ENCODE peak calls at places on chromosomes 4 and X, in five cellular contexts. D, L, Z, R and A are unnamed samples. For H3K9me3, the result is how much of the 10 kb centered on the place peaks cover.

GRCh38 chrX:140354431-140355120 is 150.3 kb downstream of the SOX3 start:
- DNase-seq in Z (no peak), D (no peak), R (no peak), L (no peak), A (no peak)

GRCh38 chrX:135625995-135626394 is 87.4 kb upstream of the CT45A1 start:
- DNase-seq in Z (no peak), R (peak), L (no peak), D (no peak), A (peak)

GRCh38 chr4:138542191-138542771 is 300.1 kb upstream of the SLC7A11 start:
- DNase-seq in Z (no peak), L (no peak), R (no peak), D (no peak), A (no peak)

GRCh38 chrX:71099736-71100135 is 4.1 kb downstream of the FOXO4 start:
- DNase-seq in D (no peak), L (no peak), Z (no peak), R (no peak), A (peak)

GRCh38 chr4:25484243-25484721 is 107.2 kb downstream of the ANAPC4 start:
- DNase-seq in L (no peak), D (no peak), Z (no peak), R (no peak), A (no peak)

GRCh38 chr4:140256335-140256734 is 102.4 kb upstream of the MAML3 start:
- DNase-seq in D (no peak), R (no peak), Z (no peak), L (no peak), A (no peak)

GRCh38 chr4:92182736-92183407 is 120.9 kb upstream of the GRID2 start:
- DNase-seq in D (no peak), Z (peak), L (no peak), R (peak), A (no peak)

GRCh38 chr4:111136438-111136837 is 513.6 kb upstream of the PITX2 start:
- DNase-seq in Z (no peak), L (no peak), R (no peak), D (no peak), A (peak)

GRCh38 chrX:39648548-39649254 is 449.1 kb downstream of the BCOR start:
- DNase-seq in R (no peak), D (no peak), L (no peak), Z (no peak), A (no peak)

GRCh38 chr4:23818097-23818648 is 71.7 kb downstream of the PPARGC1A start:
- DNase-seq in L (no peak), Z (no peak), R (no peak), D (no peak), A (no peak)

GRCh38 chr4:26127851-26128337 is 192.9 kb upstream of the RBPJ start:
- DNase-seq in L (peak), D (no peak), R (no peak), Z (no peak), A (no peak)

GRCh38 chr4:68797618-68798017 is 18.2 kb upstream of the UGT2B10 start:
- DNase-seq in R (no peak), D (no peak), L (no peak), Z (no peak), A (no peak)

GRCh38 chrX:148659481-148659880 is 159.1 kb downstream of the AFF2 start:
- DNase-seq in Z (no peak), R (no peak), D (no peak), L (no peak), A (no peak)

GRCh38 chrX:12648995-12649394 is 142.2 kb upstream of the PRPS2 start:
- DNase-seq in R (no peak), Z (no peak), D (no peak), L (no peak), A (no peak)

GRCh38 chr4:77156912-77157858 is at the start of gene CCNG2:
- DNase-seq in R (peak), Z (peak), L (peak), D (no peak), A (peak)

GRCh38 chrX:126770179-126770578 is 49.4 kb upstream of the PRR32 start:
- DNase-seq in L (no peak), Z (no peak), D (peak), R (peak), A (peak)

GRCh38 chrX:78455901-78456300 is 128.5 kb upstream of the CYSLTR1 start:
- DNase-seq in D (no peak), L (no peak), R (no peak), Z (no peak), A (no peak)

GRCh38 chrX:154804564-154804956 is 725 bp downstream of the MPP1 start:
- DNase-seq in Z (no peak), L (no peak), R (peak), D (no peak), A (no peak)

GRCh38 chr4:13536607-13537006 is 7.7 kb downstream of the NKX3-2 start:
- DNase-seq in L (no peak), Z (no peak), R (peak), D (no peak), A (no peak)

GRCh38 chr4:13535708-13536361 is 8.5 kb downstream of the NKX3-2 start:
- DNase-seq in R (peak), D (no peak), L (no peak), Z (no peak), A (peak)

GRCh38 chr4:13538427-13538973 is 5.8 kb downstream of the NKX3-2 start:
- DNase-seq in R (peak), D (no peak), L (no peak), Z (no peak), A (no peak)

GRCh38 chr4:13537832-13538177 is 6.5 kb downstream of the NKX3-2 start:
- DNase-seq in R (peak), Z (no peak), L (no peak), D (no peak), A (no peak)

GRCh38 chr4:13537011-13537831 is 7.1 kb downstream of the NKX3-2 start:
- DNase-seq in D (no peak), Z (no peak), L (no peak), R (peak), A (no peak)
- H3K9me3 ChIP-seq in D (under half), Z (under half), L (under half), R (under half), A (under half)

GRCh38 chrX:153303276-153304262 is 18.0 kb downstream of the PNMA6F start:
- DNase-seq in L (no peak), Z (no peak), R (no peak), D (no peak), A (no peak)

GRCh38 chrX:153307546-153308175 is 13.9 kb downstream of the PNMA6F start:
- DNase-seq in Z (no peak), L (no peak), D (no peak), R (no peak), A (no peak)

GRCh38 chrX:153305941-153306464 is 15.6 kb downstream of the PNMA6F start:
- DNase-seq in R (no peak), D (no peak), Z (no peak), L (no peak), A (no peak)

GRCh38 chrX:153304988-153305736 is 16.4 kb downstream of the PNMA6F start:
- DNase-seq in R (no peak), L (no peak), Z (no peak), D (no peak), A (no peak)

DNA sequence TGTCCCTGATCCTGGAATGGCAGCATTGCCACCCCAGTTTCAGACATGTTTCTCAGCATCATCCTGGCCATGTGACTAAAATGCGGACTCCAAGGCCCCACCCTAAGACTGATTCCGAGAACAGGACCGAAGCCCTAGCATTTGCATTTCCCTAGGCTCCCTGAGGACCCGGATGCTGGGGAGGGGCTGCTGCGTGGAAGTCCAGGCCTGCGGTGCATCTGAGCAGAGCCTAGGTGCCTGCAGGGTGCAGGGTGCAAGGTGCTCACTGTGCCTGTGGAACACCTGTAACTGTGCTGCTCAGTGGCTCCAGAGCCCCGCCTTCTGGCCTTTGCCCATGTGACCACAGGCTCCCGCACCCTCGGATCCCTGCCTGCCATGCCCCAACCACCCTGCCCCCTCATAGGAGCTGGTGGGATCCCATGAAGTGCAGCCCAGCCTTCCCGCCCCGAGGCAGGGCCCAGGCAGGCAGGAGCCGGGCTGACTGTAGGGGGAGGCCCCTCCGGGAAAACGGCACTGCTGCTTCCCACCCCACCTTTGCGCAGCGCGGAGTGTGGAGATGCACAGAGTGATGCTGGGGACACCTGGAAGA is 14.9 kb downstream of the PNMA6F start:
- DNase-seq in L (no peak), D (no peak), Z (no peak), R (no peak), A (no peak)
- H3K9me3 ChIP-seq in L (under half), D (under half), Z (under half), R (under half), A (under half)

GRCh38 chr4:85200106-85200505 is 233.6 kb upstream of the WDFY3 start:
- DNase-seq in L (no peak), Z (no peak), R (no peak), D (no peak), A (no peak)
- H3K9me3 ChIP-seq in L (under half), Z (under half), R (under half), D (under half), A (under half)

GRCh38 chrX:43508694-43509093 is 147.4 kb upstream of the MAOA start:
- DNase-seq in Z (no peak), D (no peak), R (no peak), L (no peak), A (no peak)
- H3K9me3 ChIP-seq in Z (under half), D (under half), R (under half), L (under half), A (under half)

GRCh38 chr4:83378426-83378825 is 43.8 kb upstream of the HPSE start:
- DNase-seq in Z (no peak), R (no peak), D (peak), L (no peak), A (peak)
- H3K9me3 ChIP-seq in Z (under half), R (under half), D (under half), L (under half), A (under half)

GRCh38 chrX:103415068-103415467 is 38.7 kb downstream of the BEX3 start:
- DNase-seq in L (no peak), Z (no peak), D (no peak), R (no peak), A (no peak)
- H3K9me3 ChIP-seq in L (under half), Z (under half), D (under half), R (under half), A (under half)

GRCh38 chr4:153296424-153296823 is 48.1 kb upstream of the MND1 start:
- DNase-seq in R (no peak), L (peak), D (no peak), Z (no peak), A (peak)
- H3K9me3 ChIP-seq in R (under half), L (under half), D (half or more), Z (under half), A (under half)

GRCh38 chrX:153517421-153517820 is at the start of gene ATP2B3:
- DNase-seq in R (peak), L (no peak), D (no peak), Z (no peak), A (peak)
- H3K9me3 ChIP-seq in R (under half), L (under half), D (under half), Z (under half), A (under half)

GRCh38 chr4:41142946-41143720 is 71.2 kb downstream of the APBB2 start:
- DNase-seq in Z (peak), D (no peak), R (no peak), L (peak), A (no peak)
- H3K9me3 ChIP-seq in Z (under half), D (under half), R (under half), L (under half), A (under half)

DNA sequence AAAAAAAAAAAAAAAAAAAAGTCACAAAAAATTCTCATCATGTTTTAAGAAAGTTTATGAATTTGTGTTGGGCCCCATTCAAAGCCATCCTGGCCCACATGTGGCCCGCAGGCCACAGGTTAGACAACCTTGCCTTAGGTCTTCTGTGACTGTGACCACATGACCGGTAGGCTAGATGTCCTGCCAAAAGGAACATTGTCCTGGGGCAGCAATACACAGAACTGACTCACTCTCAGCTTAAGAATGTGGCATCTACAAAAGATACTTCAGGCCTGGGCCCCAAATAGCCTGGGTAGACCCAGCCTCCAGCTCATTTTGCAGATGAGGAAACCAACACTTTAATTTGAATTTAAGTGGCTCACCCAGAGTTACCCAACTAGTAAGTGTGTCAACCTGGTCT is 10.0 kb downstream of the AWAT2 start:
- DNase-seq in R (no peak), L (no peak), Z (no peak), D (no peak), A (no peak)
- H3K9me3 ChIP-seq in R (under half), L (under half), Z (under half), D (under half), A (under half)